ENCODE peak calls at places on chromosomes 16 and 17, in nine cellular contexts. E is brain microvascular endothelial cell, G is GM23338, W is psoas muscle, Z is cardiac fibroblast, U is lower leg skin, Y is endothelial cell of umbilical vein, X is Panc1, I is heart right ventricle. H is an unnamed sample.

GRCh38 chr17:42456223-42457106 is 2.2 kb upstream of the ATP6V0A1 start:
- DNase-seq in E (no peak), G (no peak), W (no peak), Z (peak), U (no peak), Y (peak), X (no peak), I (no peak), H (peak)

GRCh38 chr17:62740066-62740465 is 68.0 kb downstream of the MARCHF10 start:
- DNase-seq in E (peak), G (peak), W (no peak), Z (no peak), U (no peak), Y (no peak), X (no peak), I (peak), H (no peak)

GRCh38 chr17:65472602-65473001 is 88.8 kb downstream of the AXIN2 start:
- DNase-seq in E (no peak), G (no peak), W (peak), Z (peak), U (no peak), Y (no peak), X (no peak), I (no peak), H (peak)

GRCh38 chr17:68293490-68294195 is 2.3 kb downstream of the ARSG start:
- DNase-seq in E (no peak), G (no peak), W (no peak), Z (no peak), U (no peak), Y (no peak), X (no peak), I (no peak), H (no peak)

GRCh38 chr16:7397901-7398300 is 65.3 kb downstream of the RBFOX1 start:
- DNase-seq in E (peak), G (no peak), W (no peak), Z (no peak), U (no peak), Y (no peak), X (no peak), I (no peak), H (no peak)

GRCh38 chr16:85608515-85608885 is 4.6 kb upstream of the GSE1 start:
- DNase-seq in E (no peak), G (no peak), W (no peak), Z (no peak), U (no peak), Y (no peak), X (no peak), I (no peak), H (no peak)

GRCh38 chr16:1812732-1813163 is 13.9 kb downstream of the HAGH start:
- DNase-seq in E (peak), G (peak), W (no peak), Z (peak), U (no peak), Y (peak), X (no peak), I (peak), H (peak)

GRCh38 chr17:2122641-2123302 is 67.9 kb downstream of the HIC1 start:
- DNase-seq in E (peak), G (peak), W (peak), Z (peak), U (peak), Y (peak), X (no peak), I (peak), H (peak)

GRCh38 chr17:68600123-68600880 is 865 bp downstream of the FAM20A start:
- DNase-seq in E (no peak), G (peak), W (peak), Z (peak), U (no peak), Y (no peak), X (no peak), I (peak), H (no peak)

GRCh38 chr16:79183571-79183970 is 417.0 kb downstream of the MAF start:
- DNase-seq in E (no peak), G (no peak), W (no peak), Z (no peak), U (no peak), Y (no peak), X (no peak), I (no peak), H (no peak)

GRCh38 chr16:20849587-20850390 is 43.5 kb downstream of the REXO5 start:
- DNase-seq in E (peak), G (peak), W (peak), Z (peak), U (peak), Y (peak), X (peak), I (peak), H (peak)

GRCh38 chr16:10386517-10387377 is 886 bp downstream of the ATF7IP2 start:
- DNase-seq in E (no peak), G (no peak), W (no peak), Z (peak), U (no peak), Y (peak), X (no peak), I (no peak), H (peak)

GRCh38 chr17:8124350-8125195 is 667 bp upstream of the HES7 start:
- DNase-seq in E (no peak), G (no peak), W (peak), Z (peak), U (no peak), Y (peak), X (no peak), I (no peak), H (peak)

GRCh38 chr16:85227924-85228462 is 115.7 kb upstream of the CIBAR2 start:
- DNase-seq in E (peak), G (peak), W (peak), Z (peak), U (no peak), Y (no peak), X (no peak), I (no peak), H (peak)

GRCh38 chr17:37792787-37793186 is 47.9 kb upstream of the HNF1B start:
- DNase-seq in E (peak), G (peak), W (no peak), Z (no peak), U (no peak), Y (peak), X (no peak), I (no peak), H (peak)

GRCh38 chr17:27226611-27227234 is 67.2 kb upstream of the WSB1 start:
- DNase-seq in E (peak), G (no peak), W (no peak), Z (peak), U (no peak), Y (peak), X (no peak), I (no peak), H (peak)

GRCh38 chr17:76681222-76682137 is 29.3 kb downstream of the MXRA7 start:
- DNase-seq in E (peak), G (peak), W (peak), Z (peak), U (no peak), Y (peak), X (peak), I (peak), H (peak)

GRCh38 chr16:23948949-23949392 is 113.2 kb downstream of the PRKCB start:
- DNase-seq in E (no peak), G (no peak), W (no peak), Z (no peak), U (peak), Y (no peak), X (no peak), I (no peak), H (no peak)
- H3K4me3 ChIP-seq in E (no peak), G (no peak), W (no peak), Z (no peak), U (no peak), Y (no peak), X (no peak), I (no peak), H (no peak)

DNA sequence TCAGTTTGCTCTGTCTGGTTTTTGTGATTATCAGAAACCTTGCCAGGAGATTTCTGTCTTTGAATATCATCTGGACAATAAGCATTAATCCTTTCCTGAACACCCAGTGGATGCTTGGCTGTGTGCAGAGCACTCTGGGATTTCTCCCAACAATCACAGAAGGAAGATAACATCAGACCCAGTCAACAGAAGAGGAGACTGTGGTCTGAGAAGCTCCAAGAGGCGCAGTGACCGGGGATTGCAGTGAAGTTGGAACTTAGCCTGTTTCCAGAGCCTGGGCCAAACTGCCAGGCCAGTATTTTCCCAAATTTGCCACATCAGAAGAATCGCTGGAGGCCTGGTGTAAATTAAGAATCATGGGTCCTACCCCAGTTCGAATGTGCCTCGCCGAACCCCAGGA is 264.7 kb downstream of the C16orf95 start:
- DNase-seq in E (peak), G (no peak), W (no peak), Z (peak), U (no peak), Y (peak), X (no peak), I (no peak), H (no peak)
- TF ChIP-seq CTCF in E (no peak), G (no peak), W (no peak), Z (no peak), U (no peak), Y (no peak), X (no peak), I (no peak), H (no peak)

DNA sequence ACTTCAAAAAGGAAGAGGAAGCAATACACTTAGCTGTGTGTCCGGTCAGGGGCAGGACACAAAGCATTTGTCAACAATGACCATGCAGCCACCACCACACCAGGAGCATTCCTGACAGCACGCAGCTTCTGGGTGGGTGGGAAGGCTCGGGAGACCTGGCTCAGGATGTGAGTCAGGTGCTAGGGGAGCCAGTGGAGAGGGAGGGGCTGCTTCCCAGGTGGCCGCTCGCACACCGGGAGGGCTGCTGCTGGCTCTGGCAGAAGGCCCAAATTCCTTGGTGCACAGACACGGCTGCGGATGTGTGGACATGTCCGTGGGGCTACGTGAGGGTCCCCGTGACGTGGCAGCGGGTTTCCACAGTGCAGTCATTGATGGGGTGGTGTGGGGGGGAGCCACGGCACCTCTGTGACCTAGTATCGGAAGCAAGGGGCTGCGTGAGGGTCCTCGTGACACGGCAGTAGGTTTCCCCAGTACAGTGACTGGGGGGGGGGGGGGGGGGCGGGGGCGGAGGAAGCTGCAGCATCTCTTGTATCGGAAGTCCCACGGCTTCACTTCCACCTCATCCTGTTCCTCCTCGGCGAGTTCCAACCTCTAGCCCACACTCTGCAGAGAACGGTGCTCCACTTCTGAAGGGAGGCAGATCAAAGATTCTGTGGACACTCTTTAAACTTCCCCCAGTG is 112.8 kb downstream of the ZNF778 start:
- DNase-seq in E (peak), G (peak), W (peak), Z (no peak), U (no peak), Y (peak), X (no peak), I (no peak), H (no peak)
- H3K4me3 ChIP-seq in E (peak), G (no peak), W (peak), Z (no peak), U (no peak), Y (no peak), X (peak), I (no peak), H (no peak)

GRCh38 chr16:61007694-61008093 is 1028.5 kb downstream of the CDH8 start:
- DNase-seq in E (no peak), G (no peak), W (no peak), Z (no peak), U (no peak), Y (no peak), X (no peak), I (no peak), H (no peak)
- TF ChIP-seq CTCF in E (no peak), G (no peak), W (no peak), Z (no peak), U (no peak), Y (no peak), X (peak), I (no peak), H (no peak)

DNA sequence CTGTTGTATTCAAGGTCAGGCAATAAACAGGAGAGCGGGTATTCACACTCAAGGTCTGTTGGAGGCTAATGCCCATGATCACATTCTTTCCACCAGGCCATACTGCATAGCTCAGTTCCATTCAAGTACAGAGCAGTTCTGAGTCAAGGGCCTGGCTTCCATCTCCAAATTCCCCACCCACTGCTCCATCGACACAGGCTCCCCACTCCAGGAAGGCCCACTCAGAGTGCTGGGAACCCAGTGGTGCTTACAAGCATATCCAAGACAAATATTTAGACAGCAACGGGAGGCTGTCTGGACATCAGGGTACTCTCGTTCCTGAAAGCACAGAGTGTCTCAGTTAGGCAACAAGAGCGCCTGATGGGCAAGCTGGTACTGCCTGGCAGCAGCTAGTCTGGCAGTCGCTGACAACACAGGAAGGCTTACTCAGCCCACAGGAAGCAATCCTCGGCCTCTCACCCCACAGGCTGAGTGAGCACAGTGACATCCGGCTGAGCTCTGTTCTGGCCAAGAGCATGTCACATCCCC is 40.9 kb downstream of the RFFL start:
- DNase-seq in E (peak), G (no peak), W (peak), Z (peak), U (peak), Y (peak), X (no peak), I (peak), H (peak)
- H3K4me3 ChIP-seq in E (no peak), G (no peak), W (no peak), Z (no peak), U (no peak), Y (peak), X (no peak), I (no peak), H (no peak)